ENCODE peak calls at places on chromosomes 13 and 19, in four cellular contexts. One of them, this sample, is unnamed.

GRCh38 chr19:47509973-47510372 is 4.9 kb downstream of the NAPA start:
- DNase-seq in pancreas: peak; percentile 77
- DNase-seq in tibial nerve: no peak
- DNase-seq in breast epithelium: peak; percentile 78
- DNase-seq in this sample: no peak

GRCh38 chr13:44050450-44051063 is 170.9 kb downstream of the LACC1 start:
- DNase-seq in pancreas: no peak
- DNase-seq in tibial nerve: peak; percentile 15
- DNase-seq in breast epithelium: no peak
- DNase-seq in this sample: peak; percentile 26

GRCh38 chr13:63517376-63517775 is 2101.7 kb upstream of the PCDH20 start:
- DNase-seq in pancreas: no peak
- DNase-seq in tibial nerve: no peak
- DNase-seq in breast epithelium: no peak
- DNase-seq in this sample: no peak

GRCh38 chr13:93505104-93505952 is 278.7 kb downstream of the GPC6 start:
- DNase-seq in pancreas: no peak
- DNase-seq in tibial nerve: no peak
- DNase-seq in breast epithelium: no peak
- DNase-seq in this sample: no peak

GRCh38 chr13:47679391-47679790 is 321.7 kb downstream of the SUCLA2 start:
- DNase-seq in pancreas: no peak
- DNase-seq in tibial nerve: no peak
- DNase-seq in breast epithelium: no peak
- DNase-seq in this sample: no peak

GRCh38 chr13:110628477-110628793 is 13.1 kb downstream of the NAXD start:
- DNase-seq in pancreas: no peak
- DNase-seq in tibial nerve: no peak
- DNase-seq in breast epithelium: no peak
- DNase-seq in this sample: no peak

GRCh38 chr13:73056054-73056962 is 2.5 kb upstream of the KLF5 start:
- DNase-seq in pancreas: no peak
- DNase-seq in tibial nerve: no peak
- DNase-seq in breast epithelium: no peak
- DNase-seq in this sample: no peak

GRCh38 chr19:50628551-50628950 is 11.1 kb downstream of the SYT3 start:
- DNase-seq in pancreas: no peak
- DNase-seq in tibial nerve: no peak
- DNase-seq in breast epithelium: no peak
- DNase-seq in this sample: no peak

GRCh38 chr13:101230271-101230890 is 185.9 kb downstream of the NALCN start:
- DNase-seq in pancreas: no peak
- DNase-seq in tibial nerve: no peak
- DNase-seq in breast epithelium: no peak
- DNase-seq in this sample: no peak

GRCh38 chr19:18291590-18292459 is 10.4 kb upstream of the JUND start:
- DNase-seq in pancreas: peak; percentile 82
- DNase-seq in tibial nerve: peak; percentile 77
- DNase-seq in breast epithelium: peak; percentile 80
- DNase-seq in this sample: peak; percentile 83

GRCh38 chr19:49507803-49508494 is 4.5 kb upstream of the FCGRT start:
- DNase-seq in pancreas: no peak
- DNase-seq in tibial nerve: no peak
- DNase-seq in breast epithelium: no peak
- DNase-seq in this sample: no peak

GRCh38 chr19:12065100-12065538 is 588 bp downstream of the ZNF844 start:
- DNase-seq in pancreas: no peak
- DNase-seq in tibial nerve: peak; percentile 21
- DNase-seq in breast epithelium: peak; percentile 58
- DNase-seq in this sample: no peak

GRCh38 chr19:32581704-32582164 is 744 bp downstream of the PDCD5 start:
- DNase-seq in pancreas: no peak
- DNase-seq in tibial nerve: no peak
- DNase-seq in breast epithelium: no peak
- DNase-seq in this sample: no peak

GRCh38 chr13:32585625-32586021 is 629 bp upstream of the PDS5B start:
- DNase-seq in pancreas: peak; percentile 29
- DNase-seq in tibial nerve: no peak
- DNase-seq in breast epithelium: no peak
- DNase-seq in this sample: no peak

GRCh38 chr13:93745884-93746283 is 519.3 kb downstream of the GPC6 start:
- DNase-seq in pancreas: no peak
- DNase-seq in tibial nerve: no peak
- DNase-seq in breast epithelium: no peak
- DNase-seq in this sample: no peak

GRCh38 chr19:58183822-58184215 is 958 bp downstream of the ZNF274 start:
- DNase-seq in pancreas: no peak
- DNase-seq in tibial nerve: no peak
- DNase-seq in breast epithelium: no peak
- DNase-seq in this sample: no peak

GRCh38 chr19:49231389-49231788 is 73.8 kb downstream of the TRPM4 start:
- DNase-seq in pancreas: no peak
- DNase-seq in tibial nerve: no peak
- DNase-seq in breast epithelium: no peak
- DNase-seq in this sample: no peak

GRCh38 chr19:43700368-43701015 is 15.4 kb upstream of the IRGC start:
- DNase-seq in pancreas: no peak
- DNase-seq in tibial nerve: peak; percentile 40
- DNase-seq in breast epithelium: no peak
- DNase-seq in this sample: no peak

GRCh38 chr13:77548594-77548993 is 13.1 kb downstream of the SCEL start:
- DNase-seq in pancreas: no peak
- DNase-seq in tibial nerve: no peak
- DNase-seq in breast epithelium: no peak
- DNase-seq in this sample: no peak

GRCh38 chr13:65353951-65354350 is 1876.2 kb downstream of the PCDH9 start:
- DNase-seq in pancreas: no peak
- DNase-seq in tibial nerve: no peak
- DNase-seq in breast epithelium: no peak
- DNase-seq in this sample: no peak

GRCh38 chr19:35543280-35544109 is 1.9 kb upstream of the TMEM147 start:
- DNase-seq in pancreas: no peak
- DNase-seq in tibial nerve: no peak
- DNase-seq in breast epithelium: no peak
- DNase-seq in this sample: no peak

GRCh38 chr13:99467764-99468163 is 33.5 kb upstream of the TM9SF2 start:
- DNase-seq in pancreas: no peak
- DNase-seq in tibial nerve: no peak
- DNase-seq in breast epithelium: no peak
- DNase-seq in this sample: no peak

GRCh38 chr13:32225494-32225931 is 89.7 kb downstream of the ZAR1L start:
- DNase-seq in pancreas: no peak
- DNase-seq in tibial nerve: no peak
- DNase-seq in breast epithelium: no peak
- DNase-seq in this sample: no peak

GRCh38 chr13:50714886-50715285 is 128.6 kb downstream of the DLEU7 start:
- DNase-seq in pancreas: no peak
- DNase-seq in tibial nerve: no peak
- DNase-seq in breast epithelium: no peak
- DNase-seq in this sample: no peak

GRCh38 chr13:29266261-29266660 is 329.2 kb downstream of the SLC7A1 start:
- DNase-seq in pancreas: no peak
- DNase-seq in tibial nerve: no peak
- DNase-seq in breast epithelium: no peak
- DNase-seq in this sample: no peak

GRCh38 chr13:100130092-100130491 is 41.2 kb downstream of the PCCA start:
- DNase-seq in pancreas: no peak
- DNase-seq in tibial nerve: no peak
- DNase-seq in breast epithelium: no peak
- DNase-seq in this sample: no peak

GRCh38 chr19:18611327-18612050 is 1.2 kb upstream of the TMEM59L start:
- DNase-seq in pancreas: no peak
- DNase-seq in tibial nerve: no peak
- DNase-seq in breast epithelium: no peak
- DNase-seq in this sample: no peak

GRCh38 chr13:36665630-36666029 is 8.2 kb upstream of the SERTM1 start:
- DNase-seq in pancreas: no peak
- DNase-seq in tibial nerve: no peak
- DNase-seq in breast epithelium: no peak
- DNase-seq in this sample: no peak

GRCh38 chr13:90628471-90628870 is 719.0 kb upstream of the MIR17HG start:
- DNase-seq in pancreas: no peak
- DNase-seq in tibial nerve: no peak
- DNase-seq in breast epithelium: no peak
- DNase-seq in this sample: no peak

GRCh38 chr13:75251188-75251587 is 230.8 kb downstream of the TBC1D4 start:
- DNase-seq in pancreas: no peak
- DNase-seq in tibial nerve: no peak
- DNase-seq in breast epithelium: no peak
- DNase-seq in this sample: no peak

GRCh38 chr19:45444318-45445041 is 20.8 kb upstream of the ERCC1 start:
- DNase-seq in pancreas: peak; percentile 98
- DNase-seq in tibial nerve: peak; percentile 91
- DNase-seq in breast epithelium: peak; percentile 96
- DNase-seq in this sample: no peak

GRCh38 chr13:111217661-111218060 is 102.6 kb downstream of the ARHGEF7 start:
- DNase-seq in pancreas: no peak
- DNase-seq in tibial nerve: no peak
- DNase-seq in breast epithelium: no peak
- DNase-seq in this sample: no peak

GRCh38 chr13:94093652-94094310 is 385.7 kb downstream of the DCT start:
- DNase-seq in pancreas: no peak
- DNase-seq in tibial nerve: no peak
- DNase-seq in breast epithelium: no peak
- DNase-seq in this sample: no peak

GRCh38 chr13:79194727-79195126 is 211.3 kb downstream of the RBM26 start:
- DNase-seq in pancreas: no peak
- DNase-seq in tibial nerve: no peak
- DNase-seq in breast epithelium: no peak
- DNase-seq in this sample: no peak

GRCh38 chr13:45296259-45296658 is 44.7 kb downstream of the TPT1 start:
- DNase-seq in pancreas: no peak
- DNase-seq in tibial nerve: no peak
- DNase-seq in breast epithelium: no peak
- DNase-seq in this sample: no peak

GRCh38 chr13:41244555-41244954 is 18.8 kb downstream of the MTRF1 start:
- DNase-seq in pancreas: no peak
- DNase-seq in tibial nerve: no peak
- DNase-seq in breast epithelium: no peak
- DNase-seq in this sample: no peak

GRCh38 chr19:6711078-6711361 is 9.4 kb downstream of the C3 start:
- DNase-seq in pancreas: no peak
- DNase-seq in tibial nerve: no peak
- DNase-seq in breast epithelium: no peak
- DNase-seq in this sample: no peak
- H3K4me3 ChIP-seq in pancreas: no peak overlapping the region
- H3K4me3 ChIP-seq in tibial nerve: no peak overlapping the region
- H3K4me3 ChIP-seq in breast epithelium: no peak overlapping the region
- H3K4me3 ChIP-seq in this sample: no peak overlapping the region

DNA sequence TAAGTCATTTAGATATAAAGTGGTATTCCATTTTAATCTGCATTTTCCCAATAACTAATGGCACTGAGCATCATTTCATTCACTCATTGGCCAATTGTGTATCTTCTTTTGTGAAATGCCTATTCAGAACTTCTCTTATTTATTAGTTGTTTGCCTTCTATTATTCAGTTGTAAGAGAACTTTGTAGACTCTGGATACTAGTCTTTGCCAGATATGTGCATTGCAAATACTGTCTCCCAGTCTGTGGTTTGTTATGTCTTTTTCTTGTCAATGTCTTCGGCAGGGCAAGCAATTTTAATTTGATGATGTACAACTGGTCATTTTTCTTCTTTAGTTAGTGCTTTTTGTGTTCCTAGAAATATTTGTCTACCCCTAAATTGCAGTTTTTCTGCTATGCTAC is 115.9 kb downstream of the TSHZ3 start:
- DNase-seq in pancreas: no peak
- DNase-seq in tibial nerve: no peak
- DNase-seq in breast epithelium: no peak
- DNase-seq in this sample: no peak
- H3K4me3 ChIP-seq in pancreas: no peak overlapping the region
- H3K4me3 ChIP-seq in tibial nerve: no peak overlapping the region
- H3K4me3 ChIP-seq in breast epithelium: no peak overlapping the region
- H3K4me3 ChIP-seq in this sample: no peak overlapping the region

DNA sequence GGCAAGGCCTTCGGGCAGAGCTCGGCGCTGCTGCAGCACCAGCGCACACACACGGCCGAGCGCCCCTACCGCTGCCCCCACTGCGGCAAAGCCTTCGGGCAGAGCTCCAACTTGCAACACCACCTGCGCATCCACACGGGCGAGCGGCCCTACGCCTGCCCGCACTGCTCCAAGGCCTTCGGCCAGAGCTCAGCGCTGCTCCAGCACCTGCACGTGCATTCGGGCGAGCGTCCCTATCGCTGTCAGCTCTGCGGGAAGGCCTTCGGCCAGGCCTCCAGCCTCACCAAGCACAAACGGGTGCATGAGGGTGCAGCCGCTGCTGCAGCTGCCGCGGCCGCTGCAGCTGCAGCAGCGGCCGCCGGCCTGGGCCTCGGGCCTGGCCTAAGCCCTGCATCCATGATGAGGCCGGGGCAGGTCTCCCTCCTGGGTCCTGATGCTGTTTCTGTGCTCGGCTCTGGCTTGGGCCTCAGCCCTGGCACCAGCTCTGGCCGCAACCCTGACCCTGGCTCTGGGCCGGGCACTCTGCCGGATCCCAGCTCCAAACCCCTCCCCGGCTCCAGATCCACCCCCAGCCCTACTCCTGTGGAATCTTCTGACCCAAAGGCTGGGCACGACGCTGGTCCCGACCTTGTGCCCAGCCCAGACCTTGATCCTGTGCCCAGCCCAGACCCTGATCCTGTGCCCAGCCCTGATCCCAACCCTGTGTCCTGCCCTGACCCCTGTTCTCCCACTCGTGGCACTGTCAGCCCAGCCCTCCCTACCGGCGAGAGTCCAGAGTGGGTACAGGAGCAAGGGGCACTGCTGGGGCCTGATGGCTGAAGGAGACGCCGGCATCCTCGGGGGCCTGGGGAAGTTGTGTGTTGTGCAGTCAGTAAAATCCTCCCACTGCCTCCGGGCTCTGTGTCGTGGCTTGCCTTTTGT is 2.0 kb upstream of the MCOLN1 start:
- DNase-seq in pancreas: peak; percentile 46
- DNase-seq in tibial nerve: no peak
- DNase-seq in breast epithelium: no peak
- DNase-seq in this sample: no peak
- H3K4me3 ChIP-seq in pancreas: no peak overlapping the region
- H3K4me3 ChIP-seq in tibial nerve: no peak overlapping the region
- H3K4me3 ChIP-seq in breast epithelium: no peak overlapping the region
- H3K4me3 ChIP-seq in this sample: no peak overlapping the region

DNA sequence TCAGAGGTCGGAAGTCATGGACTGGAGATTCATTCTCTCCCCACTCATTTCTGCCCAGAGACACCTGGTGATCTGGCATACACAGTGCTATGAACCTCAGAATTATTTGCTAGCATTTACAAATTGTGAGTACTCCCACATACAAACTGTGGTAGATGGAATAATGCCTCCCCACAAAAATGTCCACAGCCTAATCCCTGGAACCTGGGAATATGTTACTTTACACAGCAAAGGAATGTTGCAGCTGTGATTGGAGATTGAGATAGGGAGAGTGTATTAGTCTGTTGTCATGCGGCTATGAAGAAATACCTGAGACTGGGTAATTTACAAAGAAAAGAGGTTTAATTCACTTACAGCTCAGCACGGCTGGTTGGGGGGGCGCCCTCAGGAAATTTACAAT is 3.1 kb upstream of the UQCRFS1 start:
- DNase-seq in pancreas: no peak
- DNase-seq in tibial nerve: no peak
- DNase-seq in breast epithelium: no peak
- DNase-seq in this sample: no peak
- H3K4me3 ChIP-seq in pancreas: no peak overlapping the region
- H3K4me3 ChIP-seq in tibial nerve: no peak overlapping the region
- H3K4me3 ChIP-seq in breast epithelium: no peak overlapping the region
- H3K4me3 ChIP-seq in this sample: no peak overlapping the region

GRCh38 chr19:39246951-39247669 is 1.5 kb downstream of the IFNL4 start:
- DNase-seq in pancreas: peak; percentile 40
- DNase-seq in tibial nerve: no peak
- DNase-seq in breast epithelium: no peak
- DNase-seq in this sample: no peak
- H3K4me3 ChIP-seq in pancreas: no peak overlapping the region
- H3K4me3 ChIP-seq in tibial nerve: peak overlapping the region; percentile 7
- H3K4me3 ChIP-seq in breast epithelium: no peak overlapping the region
- H3K4me3 ChIP-seq in this sample: no peak overlapping the region